ENCODE peak calls at places on chromosome 3, in four cellular contexts. N is astrocyte of the spinal cord, B is GM12865, C is epithelial cell of esophagus. L is an unnamed sample.

GRCh38 chr3:113018461-113019181 is 27.8 kb downstream of the GTPBP8 start:
- DNase-seq in N (peak; percentile 15), B (peak; percentile 27), C (peak; percentile 57), L (no peak)

GRCh38 chr3:56042326-56042951 is 425.8 kb downstream of the ERC2 start:
- DNase-seq in N (peak; percentile 66), B (peak; percentile 9), C (peak; percentile 40), L (no peak)

GRCh38 chr3:43096761-43097160 is 9.1 kb downstream of the POMGNT2 start:
- DNase-seq in N (no peak), B (no peak), C (no peak), L (no peak)

GRCh38 chr3:30292192-30292893 is 314.1 kb upstream of the TGFBR2 start:
- DNase-seq in N (peak; percentile 84), B (no peak), C (peak; percentile 76), L (no peak)

GRCh38 chr3:62817678-62818077 is 57.5 kb downstream of the CADPS start:
- DNase-seq in N (no peak), B (no peak), C (no peak), L (no peak)

GRCh38 chr3:183018416-183019192 is 38.3 kb upstream of the DCUN1D1 start:
- DNase-seq in N (no peak), B (no peak), C (no peak), L (no peak)

GRCh38 chr3:137765310-137766033 is 1.4 kb downstream of the SOX14 start:
- DNase-seq in N (no peak), B (no peak), C (no peak), L (no peak)

GRCh38 chr3:167716920-167717319 is 17.8 kb downstream of the PDCD10 start:
- DNase-seq in N (no peak), B (no peak), C (no peak), L (no peak)

GRCh38 chr3:138124689-138125420 is 7.3 kb downstream of the A4GNT start:
- DNase-seq in N (peak; percentile 46), B (no peak), C (peak; percentile 20), L (no peak)

GRCh38 chr3:53677406-53677805 is 168.8 kb downstream of the CHDH start:
- DNase-seq in N (no peak), B (peak; percentile 9), C (no peak), L (no peak)

GRCh38 chr3:149077638-149078037 is 8.7 kb downstream of the HLTF start:
- DNase-seq in N (peak; percentile 68), B (no peak), C (no peak), L (no peak)

GRCh38 chr3:8485943-8486342 is 15.7 kb upstream of the LMCD1 start:
- DNase-seq in N (no peak), B (no peak), C (no peak), L (no peak)

GRCh38 chr3:133271491-133271890 is 128.4 kb upstream of the BFSP2 start:
- DNase-seq in N (no peak), B (no peak), C (peak; percentile 60), L (no peak)

GRCh38 chr3:54710954-54711353 is 216.9 kb downstream of the LRTM1 start:
- DNase-seq in N (no peak), B (no peak), C (no peak), L (no peak)

GRCh38 chr3:149810846-149811245 is 2.2 kb upstream of the RNF13 start:
- DNase-seq in N (no peak), B (no peak), C (peak; percentile 70), L (no peak)

GRCh38 chr3:180408654-180409053 is 193.3 kb upstream of the TTC14 start:
- DNase-seq in N (peak; percentile 58), B (peak; percentile 34), C (peak; percentile 83), L (no peak)

GRCh38 chr3:179036226-179036625 is 35.4 kb downstream of the ZMAT3 start:
- DNase-seq in N (no peak), B (no peak), C (no peak), L (no peak)

GRCh38 chr3:10594915-10595314 is 89.5 kb upstream of the ATP2B2 start:
- DNase-seq in N (peak; percentile 65), B (peak; percentile 57), C (peak; percentile 58), L (no peak)

GRCh38 chr3:52253314-52254260 is 8.0 kb downstream of the PPM1M start:
- DNase-seq in N (no peak), B (peak; percentile 92), C (peak; percentile 87), L (peak; percentile 58)

GRCh38 chr3:52218953-52219650 is 6.3 kb downstream of the TLR9 start:
- DNase-seq in N (no peak), B (no peak), C (peak; percentile 39), L (no peak)

GRCh38 chr3:188151438-188151837 is 2.5 kb upstream of the LPP start:
- DNase-seq in N (no peak), B (no peak), C (no peak), L (no peak)

GRCh38 chr3:192869131-192870027 is 48.3 kb downstream of the MB21D2 start:
- DNase-seq in N (peak; percentile 62), B (no peak), C (peak; percentile 47), L (no peak)

GRCh38 chr3:45976191-45977091 is 19.2 kb downstream of the FYCO1 start:
- DNase-seq in N (no peak), B (no peak), C (no peak), L (no peak)

GRCh38 chr3:5140230-5140621 is 18.1 kb downstream of the ARL8B start:
- DNase-seq in N (no peak), B (peak; percentile 65), C (no peak), L (no peak)

GRCh38 chr3:5138214-5138981 is 16.3 kb downstream of the ARL8B start:
- DNase-seq in N (peak; percentile 38), B (peak; percentile 57), C (peak; percentile 29), L (no peak)

GRCh38 chr3:5136211-5136610 is 14.1 kb downstream of the ARL8B start:
- DNase-seq in N (no peak), B (no peak), C (no peak), L (no peak)

GRCh38 chr3:5133689-5134088 is 11.6 kb downstream of the ARL8B start:
- DNase-seq in N (no peak), B (no peak), C (no peak), L (no peak)

GRCh38 chr3:5136619-5137429 is 14.7 kb downstream of the ARL8B start:
- DNase-seq in N (peak; percentile 36), B (peak; percentile 83), C (peak; percentile 83), L (no peak)
- TF ChIP-seq CTCF in N (peak; percentile 48), B (peak; percentile 69), C (peak; percentile 60), L (peak; percentile 29)

DNA sequence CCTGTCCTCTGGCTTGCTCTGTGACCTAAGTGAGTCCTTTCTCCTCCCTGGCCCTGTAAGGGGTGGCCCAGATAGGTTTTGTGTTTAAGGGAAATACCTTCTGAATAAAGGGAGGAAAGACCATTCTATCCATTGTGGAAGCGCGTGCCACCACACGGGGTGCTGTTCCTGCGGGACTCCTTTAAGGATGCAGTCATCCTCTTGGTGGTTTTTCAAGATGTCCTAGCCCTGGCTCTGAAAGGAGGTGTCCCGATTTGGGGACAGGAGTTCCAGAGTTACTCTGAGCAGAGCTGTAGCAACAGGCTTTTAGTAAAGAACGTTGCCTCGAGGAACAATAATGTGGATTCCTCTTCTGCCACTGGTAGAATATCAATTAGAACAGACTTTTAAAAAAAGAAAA is 9.6 kb downstream of the SLC6A6 start:
- DNase-seq in N (no peak), B (no peak), C (no peak), L (no peak)
- TF ChIP-seq CTCF in N (peak; percentile 30), B (no peak), C (no peak), L (no peak)

DNA sequence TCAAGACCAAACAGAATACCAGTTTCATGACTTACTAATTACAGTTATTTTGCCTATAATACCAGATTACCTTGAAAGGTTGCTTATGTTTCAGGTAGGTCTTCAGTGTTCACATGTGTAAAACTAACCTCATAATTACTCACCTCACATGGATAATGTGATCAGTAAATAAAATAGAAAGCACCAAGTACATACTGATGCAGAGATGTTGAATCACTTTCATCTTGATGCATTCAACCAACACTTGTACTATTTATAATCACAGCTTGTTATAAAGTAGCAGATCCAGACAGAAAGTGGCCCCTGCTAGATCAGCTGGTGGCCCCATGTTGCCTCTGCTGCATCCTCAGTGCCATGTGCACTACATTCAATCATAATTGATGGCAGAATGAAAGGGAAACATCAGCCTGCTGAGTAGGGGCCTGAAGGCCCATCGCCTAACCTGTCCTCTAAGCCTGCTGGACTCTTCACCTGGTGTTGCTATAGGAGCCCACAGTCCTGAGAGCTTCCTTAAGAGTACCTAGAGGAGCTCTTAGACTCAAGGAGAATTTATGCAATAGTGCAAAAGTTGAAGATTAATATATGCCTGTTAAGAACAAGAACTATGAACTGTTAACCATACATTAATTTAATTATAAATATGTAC is 154.3 kb downstream of the PLCL2 start:
- DNase-seq in N (no peak), B (no peak), C (no peak), L (no peak)
- TF ChIP-seq CTCF in N (no peak), B (no peak), C (no peak), L (no peak)

GRCh38 chr3:120566243-120566980 is 29.7 kb upstream of the NDUFB4 start:
- DNase-seq in N (no peak), B (no peak), C (no peak), L (no peak)

GRCh38 chr3:120568624-120569023 is 27.5 kb upstream of the NDUFB4 start:
- DNase-seq in N (no peak), B (no peak), C (peak; percentile 52), L (no peak)

GRCh38 chr3:120568198-120568523 is 28.0 kb upstream of the NDUFB4 start:
- DNase-seq in N (no peak), B (no peak), C (no peak), L (no peak)

GRCh38 chr3:120569224-120569915 is 26.8 kb upstream of the NDUFB4 start:
- DNase-seq in N (no peak), B (no peak), C (peak; percentile 25), L (no peak)

GRCh38 chr3:120567370-120568197 is 28.6 kb upstream of the NDUFB4 start:
- DNase-seq in N (peak; percentile 69), B (no peak), C (peak; percentile 29), L (no peak)
- TF ChIP-seq CTCF in N (peak; percentile 57), B (peak; percentile 13), C (peak; percentile 50), L (no peak)

GRCh38 chr3:194574639-194575483 is 58.4 kb downstream of the TMEM44 start:
- DNase-seq in N (no peak), B (no peak), C (peak; percentile 85), L (no peak)
- TF ChIP-seq CTCF in N (peak; percentile 31), B (no peak), C (peak; percentile 2), L (no peak)

GRCh38 chr3:172666181-172666872 is 44.5 kb downstream of the NCEH1 start:
- DNase-seq in N (no peak), B (peak; percentile 20), C (peak; percentile 40), L (no peak)
- TF ChIP-seq CTCF in N (peak; percentile 45), B (peak; percentile 10), C (peak; percentile 28), L (no peak)

GRCh38 chr3:122092460-122093165 is 37.5 kb downstream of the CD86 start:
- DNase-seq in N (peak; percentile 0), B (peak; percentile 83), C (peak; percentile 86), L (no peak)
- TF ChIP-seq CTCF in N (peak; percentile 43), B (peak; percentile 82), C (peak; percentile 86), L (no peak)

GRCh38 chr3:150830094-150830681 is 67.2 kb upstream of the SIAH2 start:
- DNase-seq in N (no peak), B (peak; percentile 50), C (peak; percentile 15), L (no peak)
- TF ChIP-seq CTCF in N (peak; percentile 8), B (peak; percentile 64), C (peak; percentile 31), L (no peak)

GRCh38 chr3:12993022-12993622 is 80.1 kb downstream of the IQSEC1 start:
- DNase-seq in N (no peak), B (no peak), C (no peak), L (no peak)
- TF ChIP-seq CTCF in N (no peak), B (no peak), C (no peak), L (no peak)